ENCODE peak calls at places on chromosomes 2 and 18, in four cellular contexts. One of them, this sample, is unnamed.

GRCh38 chr2:71843391-71843850 is 304.2 kb downstream of the CYP26B1 start:
- DNase-seq in skeletal muscle cell: no peak
- DNase-seq in lower leg skin: no peak
- DNase-seq in CD4-positive, alpha-beta memory T cell: no peak
- DNase-seq in this sample: no peak

GRCh38 chr2:240856151-240856980 is 12.3 kb upstream of the AGXT start:
- DNase-seq in CD4-positive, alpha-beta memory T cell: no peak
- DNase-seq in lower leg skin: no peak
- DNase-seq in skeletal muscle cell: no peak
- DNase-seq in this sample: peak

GRCh38 chr2:171541202-171541884 is 19.1 kb downstream of the CYBRD1 start:
- DNase-seq in CD4-positive, alpha-beta memory T cell: no peak
- DNase-seq in skeletal muscle cell: no peak
- DNase-seq in lower leg skin: no peak
- DNase-seq in this sample: no peak

GRCh38 chr2:181457741-181458425 is 697 bp downstream of the ITGA4 start:
- DNase-seq in skeletal muscle cell: no peak
- DNase-seq in CD4-positive, alpha-beta memory T cell: peak
- DNase-seq in lower leg skin: peak
- DNase-seq in this sample: peak

GRCh38 chr2:36919041-36919837 is 47.1 kb downstream of the STRN start:
- DNase-seq in CD4-positive, alpha-beta memory T cell: no peak
- DNase-seq in lower leg skin: no peak
- DNase-seq in skeletal muscle cell: no peak
- DNase-seq in this sample: peak

GRCh38 chr2:190407246-190407661 is 901 bp upstream of the MFSD6 start:
- DNase-seq in lower leg skin: no peak
- DNase-seq in skeletal muscle cell: no peak
- DNase-seq in CD4-positive, alpha-beta memory T cell: peak
- DNase-seq in this sample: no peak

GRCh38 chr2:174492963-174493431 is 6.2 kb upstream of the GPR155 start:
- DNase-seq in lower leg skin: no peak
- DNase-seq in skeletal muscle cell: no peak
- DNase-seq in CD4-positive, alpha-beta memory T cell: peak
- DNase-seq in this sample: no peak

GRCh38 chr2:111134082-111134481 is 13.4 kb downstream of the BCL2L11 start:
- DNase-seq in lower leg skin: no peak
- DNase-seq in CD4-positive, alpha-beta memory T cell: no peak
- DNase-seq in skeletal muscle cell: no peak
- DNase-seq in this sample: no peak

GRCh38 chr2:237539681-237540080 is 26.7 kb upstream of the PRLH start:
- DNase-seq in CD4-positive, alpha-beta memory T cell: no peak
- DNase-seq in skeletal muscle cell: no peak
- DNase-seq in lower leg skin: no peak
- DNase-seq in this sample: no peak

GRCh38 chr2:35447210-35447609 is 908.4 kb upstream of the CRIM1 start:
- DNase-seq in skeletal muscle cell: no peak
- DNase-seq in CD4-positive, alpha-beta memory T cell: peak
- DNase-seq in lower leg skin: no peak
- DNase-seq in this sample: no peak

GRCh38 chr18:31176531-31176930 is 13.9 kb upstream of the DSC1 start:
- DNase-seq in lower leg skin: no peak
- DNase-seq in skeletal muscle cell: no peak
- DNase-seq in CD4-positive, alpha-beta memory T cell: no peak
- DNase-seq in this sample: no peak

GRCh38 chr2:120720176-120720575 is 15.5 kb upstream of the GLI2 start:
- DNase-seq in CD4-positive, alpha-beta memory T cell: no peak
- DNase-seq in lower leg skin: no peak
- DNase-seq in skeletal muscle cell: no peak
- DNase-seq in this sample: peak

GRCh38 chr18:10304853-10305252 is 149.6 kb upstream of the APCDD1 start:
- DNase-seq in skeletal muscle cell: peak
- DNase-seq in CD4-positive, alpha-beta memory T cell: no peak
- DNase-seq in lower leg skin: peak
- DNase-seq in this sample: no peak

GRCh38 chr2:28608061-28608828 is 112.4 kb downstream of the PLB1 start:
- DNase-seq in CD4-positive, alpha-beta memory T cell: no peak
- DNase-seq in skeletal muscle cell: no peak
- DNase-seq in lower leg skin: no peak
- DNase-seq in this sample: no peak

GRCh38 chr2:28608829-28609400 is 113.1 kb downstream of the PLB1 start:
- DNase-seq in skeletal muscle cell: no peak
- DNase-seq in lower leg skin: no peak
- DNase-seq in CD4-positive, alpha-beta memory T cell: no peak
- DNase-seq in this sample: no peak

GRCh38 chr2:28612131-28612812 is 116.4 kb downstream of the PLB1 start:
- DNase-seq in lower leg skin: no peak
- DNase-seq in CD4-positive, alpha-beta memory T cell: no peak
- DNase-seq in skeletal muscle cell: no peak
- DNase-seq in this sample: no peak

GRCh38 chr2:28613181-28613580 is 117.3 kb downstream of the PLB1 start:
- DNase-seq in skeletal muscle cell: no peak
- DNase-seq in CD4-positive, alpha-beta memory T cell: peak
- DNase-seq in lower leg skin: no peak
- DNase-seq in this sample: no peak

DNA sequence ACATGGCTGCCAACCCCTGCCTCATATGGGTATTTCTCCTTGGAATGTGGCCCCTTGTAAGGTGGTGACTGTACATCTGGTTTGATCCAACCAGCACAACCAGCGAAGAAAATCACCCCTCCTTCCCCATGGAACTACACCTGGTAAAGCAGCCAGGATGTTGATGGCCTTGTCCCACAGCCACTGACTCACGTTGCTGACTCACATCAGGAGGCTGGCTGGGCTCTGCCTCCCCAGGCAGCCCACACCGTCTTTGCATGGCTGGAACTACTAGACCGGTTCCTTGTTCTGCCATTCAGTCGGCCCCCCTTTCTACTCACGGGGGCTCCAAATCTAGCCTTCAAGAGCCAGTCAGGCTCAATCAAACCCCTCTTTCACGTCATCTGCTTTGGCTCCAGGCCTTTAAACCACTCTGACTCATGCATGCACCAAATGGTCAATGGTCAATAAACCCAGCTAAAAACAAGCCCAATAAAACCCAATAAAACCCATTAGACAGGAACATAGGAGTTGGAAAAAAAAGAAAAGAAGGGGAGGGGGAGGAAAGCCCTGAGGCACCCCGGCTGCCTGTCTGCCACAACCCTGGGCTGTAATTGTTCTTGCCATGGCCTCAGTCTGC is 114.8 kb downstream of the PLB1 start:
- DNase-seq in CD4-positive, alpha-beta memory T cell: no peak
- DNase-seq in skeletal muscle cell: peak
- DNase-seq in lower leg skin: peak
- DNase-seq in this sample: no peak
- H3K4me3 ChIP-seq in CD4-positive, alpha-beta memory T cell: no peak
- H3K4me3 ChIP-seq in skeletal muscle cell: no peak
- H3K4me3 ChIP-seq in lower leg skin: no peak
- H3K4me3 ChIP-seq in this sample: no peak

DNA sequence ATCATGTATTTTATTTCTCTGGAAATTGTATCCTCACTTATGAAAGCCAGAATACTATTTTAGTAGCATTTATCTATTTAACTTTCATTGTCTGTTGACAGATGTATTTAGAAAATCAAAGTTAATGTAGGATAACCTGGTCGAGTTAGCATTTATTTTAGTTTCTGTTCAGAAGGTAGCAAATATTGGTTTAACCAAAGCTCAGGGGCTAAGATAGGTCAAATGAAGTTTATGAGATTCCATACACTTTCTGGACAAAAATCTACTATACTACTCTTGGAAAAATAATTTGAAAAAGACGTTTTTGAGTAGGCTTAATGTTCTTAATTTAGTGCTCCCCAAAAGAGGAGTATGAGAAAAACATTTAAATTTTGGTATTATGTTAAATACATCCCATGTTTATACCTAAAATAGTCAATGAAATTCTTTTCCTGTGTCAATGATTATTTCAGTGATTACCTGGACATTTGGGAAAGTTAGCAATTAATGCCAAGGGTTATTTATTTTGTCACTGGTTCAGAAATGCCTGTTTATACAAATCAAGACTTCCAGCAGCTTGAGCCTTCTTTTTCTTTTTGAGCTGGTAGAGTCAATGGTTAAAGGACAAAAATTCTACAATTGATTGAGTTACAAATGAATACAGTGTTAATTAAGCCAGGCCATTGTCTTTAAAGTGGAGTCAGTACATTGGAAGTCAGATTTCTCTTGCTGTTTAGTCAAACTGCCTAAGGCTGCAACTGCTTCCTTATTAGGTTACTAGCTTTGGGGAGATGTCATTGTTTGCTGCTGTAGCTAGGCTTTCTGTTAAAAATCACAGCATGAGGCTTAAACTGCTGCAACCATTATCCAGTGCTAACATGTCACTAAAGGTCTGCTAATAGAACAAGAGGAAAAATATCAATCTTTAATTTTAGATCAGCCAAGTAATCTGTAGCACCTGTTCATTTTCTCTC is 182.3 kb downstream of the CAMKMT start:
- DNase-seq in lower leg skin: no peak
- DNase-seq in CD4-positive, alpha-beta memory T cell: no peak
- DNase-seq in skeletal muscle cell: no peak
- DNase-seq in this sample: peak
- H3K4me3 ChIP-seq in lower leg skin: no peak
- H3K4me3 ChIP-seq in CD4-positive, alpha-beta memory T cell: no peak
- H3K4me3 ChIP-seq in skeletal muscle cell: no peak
- H3K4me3 ChIP-seq in this sample: no peak

DNA sequence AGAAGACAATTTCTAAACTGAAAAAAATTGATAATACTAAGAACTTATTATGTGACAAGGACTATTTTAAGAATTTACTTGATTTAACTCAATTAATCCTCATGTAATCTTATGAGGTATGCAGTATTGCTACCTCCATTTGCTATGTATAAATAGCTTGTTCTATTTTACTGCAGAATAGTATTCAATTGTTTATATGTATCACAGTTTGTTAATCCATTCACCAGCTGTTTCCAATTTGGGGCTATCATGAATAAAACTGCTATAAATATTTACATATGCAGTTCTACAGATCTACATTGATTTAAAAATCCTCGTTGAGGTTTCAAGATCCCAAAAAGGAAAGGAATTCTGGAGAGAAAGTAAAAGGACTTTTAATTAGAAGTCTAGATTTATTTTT is 54.8 kb upstream of the DOCK10 start:
- DNase-seq in lower leg skin: no peak
- DNase-seq in skeletal muscle cell: no peak
- DNase-seq in CD4-positive, alpha-beta memory T cell: no peak
- DNase-seq in this sample: no peak
- H3K4me3 ChIP-seq in lower leg skin: no peak
- H3K4me3 ChIP-seq in skeletal muscle cell: no peak
- H3K4me3 ChIP-seq in CD4-positive, alpha-beta memory T cell: no peak
- H3K4me3 ChIP-seq in this sample: no peak

GRCh38 chr2:95401480-95401879 is 1.0 kb upstream of the FAHD2A start:
- DNase-seq in CD4-positive, alpha-beta memory T cell: no peak
- DNase-seq in lower leg skin: no peak
- DNase-seq in skeletal muscle cell: no peak
- DNase-seq in this sample: peak
- H3K4me3 ChIP-seq in CD4-positive, alpha-beta memory T cell: peak
- H3K4me3 ChIP-seq in lower leg skin: no peak
- H3K4me3 ChIP-seq in skeletal muscle cell: peak
- H3K4me3 ChIP-seq in this sample: peak

DNA sequence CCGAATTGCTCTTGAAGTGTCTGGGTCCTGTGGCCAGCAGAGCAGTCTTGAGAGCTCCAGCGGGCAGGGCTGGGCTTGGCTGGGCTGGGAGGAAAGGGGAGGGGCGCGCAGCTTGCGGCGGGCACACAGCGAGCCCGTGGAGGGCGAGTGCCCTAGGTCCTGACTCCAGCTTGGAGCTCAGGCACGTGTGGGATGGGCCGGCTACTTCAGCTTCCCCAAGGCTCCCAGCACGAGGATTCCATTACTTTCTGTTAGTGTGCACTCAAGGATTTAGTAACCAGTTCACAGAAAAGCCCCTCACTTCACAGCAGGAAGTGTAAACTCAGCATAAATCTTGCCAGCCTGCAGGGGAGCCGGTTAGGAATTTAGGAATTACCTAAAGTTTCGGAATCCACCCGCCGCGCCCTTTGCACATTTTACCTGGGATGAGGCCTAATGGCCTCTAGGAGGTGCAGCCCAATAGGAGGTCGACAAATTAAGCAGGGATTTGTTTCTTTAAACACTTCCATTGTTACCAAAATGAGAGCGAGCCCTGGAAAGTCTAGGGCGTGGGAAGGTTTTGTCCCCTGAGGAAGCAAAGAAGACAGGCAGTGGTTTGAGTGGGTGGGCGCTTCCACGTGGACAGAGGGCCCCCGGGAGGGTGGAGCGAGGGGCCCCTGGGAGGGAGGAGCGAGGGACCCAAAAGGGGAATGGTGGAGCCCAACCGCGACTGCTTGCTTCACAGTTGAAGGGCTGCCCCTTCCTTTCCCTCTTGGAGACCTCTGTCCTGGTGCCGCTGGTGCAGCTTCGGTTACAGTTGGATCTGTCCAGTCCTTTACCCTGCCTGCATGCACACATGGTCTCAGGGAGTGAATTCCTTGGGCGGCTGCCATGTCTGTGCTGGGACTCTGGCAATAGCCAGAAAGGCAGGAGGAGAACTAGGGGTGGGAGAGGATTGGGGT is 93.3 kb downstream of the CTAGE1 start:
- DNase-seq in lower leg skin: no peak
- DNase-seq in CD4-positive, alpha-beta memory T cell: no peak
- DNase-seq in skeletal muscle cell: no peak
- DNase-seq in this sample: peak
- H3K4me3 ChIP-seq in lower leg skin: no peak
- H3K4me3 ChIP-seq in CD4-positive, alpha-beta memory T cell: no peak
- H3K4me3 ChIP-seq in skeletal muscle cell: peak
- H3K4me3 ChIP-seq in this sample: peak

DNA sequence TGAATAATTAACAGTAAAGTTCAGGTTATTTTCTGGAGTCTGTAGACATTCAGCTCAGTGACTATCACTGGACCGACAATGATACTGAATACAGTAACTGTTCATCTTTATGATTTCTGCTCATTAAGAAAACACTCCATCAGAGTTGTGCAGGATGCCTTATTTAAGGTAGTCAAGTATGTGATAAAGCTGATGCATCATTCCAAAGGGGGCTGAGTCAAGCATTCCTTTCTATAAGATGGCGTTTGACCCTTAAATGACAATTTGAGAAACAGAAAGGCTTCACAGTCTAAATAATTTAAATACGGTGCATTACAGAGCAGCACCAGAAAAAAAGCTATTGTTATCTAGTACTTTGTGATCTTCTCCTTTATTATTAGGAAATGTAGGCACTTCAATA is 131.1 kb downstream of the CDH2 start:
- DNase-seq in lower leg skin: no peak
- DNase-seq in CD4-positive, alpha-beta memory T cell: no peak
- DNase-seq in skeletal muscle cell: no peak
- DNase-seq in this sample: no peak
- H3K4me3 ChIP-seq in lower leg skin: no peak
- H3K4me3 ChIP-seq in CD4-positive, alpha-beta memory T cell: no peak
- H3K4me3 ChIP-seq in skeletal muscle cell: no peak
- H3K4me3 ChIP-seq in this sample: no peak

GRCh38 chr2:1986598-1986997 is 242.3 kb upstream of the PXDN start:
- DNase-seq in CD4-positive, alpha-beta memory T cell: no peak
- DNase-seq in lower leg skin: no peak
- DNase-seq in skeletal muscle cell: no peak
- DNase-seq in this sample: peak

GRCh38 chr2:1987379-1987778 is 243.1 kb upstream of the PXDN start:
- DNase-seq in CD4-positive, alpha-beta memory T cell: no peak
- DNase-seq in skeletal muscle cell: no peak
- DNase-seq in lower leg skin: no peak
- DNase-seq in this sample: no peak

GRCh38 chr2:1988049-1988448 is 243.7 kb upstream of the PXDN start:
- DNase-seq in CD4-positive, alpha-beta memory T cell: no peak
- DNase-seq in skeletal muscle cell: no peak
- DNase-seq in lower leg skin: no peak
- DNase-seq in this sample: no peak

GRCh38 chr2:1986166-1986565 is 241.9 kb upstream of the PXDN start:
- DNase-seq in CD4-positive, alpha-beta memory T cell: no peak
- DNase-seq in skeletal muscle cell: no peak
- DNase-seq in lower leg skin: no peak
- DNase-seq in this sample: no peak

GRCh38 chr2:1985571-1985970 is 241.3 kb upstream of the PXDN start:
- DNase-seq in skeletal muscle cell: no peak
- DNase-seq in lower leg skin: no peak
- DNase-seq in CD4-positive, alpha-beta memory T cell: no peak
- DNase-seq in this sample: no peak
- H3K4me3 ChIP-seq in skeletal muscle cell: no peak
- H3K4me3 ChIP-seq in lower leg skin: no peak
- H3K4me3 ChIP-seq in CD4-positive, alpha-beta memory T cell: no peak
- H3K4me3 ChIP-seq in this sample: no peak